ENCODE peak calls at places on chromosomes 1 and 21, in four cellular contexts. G, J, Y and P are unnamed samples.

GRCh38 chr1:81803423-81804103 is 2.8 kb downstream of the ADGRL2 start:
- DNase-seq in G (peak; percentile 6), Y (peak; percentile 15), J (peak; percentile 22), P (no peak)

GRCh38 chr1:7616953-7617352 is 154.1 kb upstream of the VAMP3 start:
- DNase-seq in J (peak; percentile 77), Y (no peak), G (no peak), P (no peak)

GRCh38 chr1:197917813-197918646 is 858 bp downstream of the LHX9 start:
- DNase-seq in Y (no peak), J (no peak), G (no peak), P (no peak)

GRCh38 chr1:45499415-45499769 is 481 bp downstream of the CCDC163 start:
- DNase-seq in G (no peak), J (no peak), Y (peak; percentile 25), P (no peak)

GRCh38 chr1:247576514-247576913 is 11.6 kb upstream of the OR2G2 start:
- DNase-seq in G (no peak), Y (no peak), J (no peak), P (no peak)

GRCh38 chr1:1434131-1434811 is 1.2 kb upstream of the VWA1 start:
- DNase-seq in Y (peak; percentile 71), G (peak; percentile 24), J (peak; percentile 86), P (no peak)

GRCh38 chr21:25307489-25307888 is 299.8 kb downstream of the MRPL39 start:
- DNase-seq in J (no peak), Y (no peak), G (no peak), P (peak; percentile 3)

GRCh38 chr1:184970691-184971161 is 3.6 kb downstream of the NIBAN1 start:
- DNase-seq in Y (no peak), G (no peak), J (no peak), P (no peak)

GRCh38 chr1:2506007-2506860 is 20.2 kb downstream of the PANK4 start:
- DNase-seq in G (no peak), J (no peak), Y (no peak), P (no peak)

GRCh38 chr1:41920658-41921057 is 1.9 kb upstream of the HIVEP3 start:
- DNase-seq in Y (no peak), G (peak; percentile 7), J (no peak), P (no peak)

GRCh38 chr1:84708031-84708430 is 17.8 kb upstream of the SSX2IP start:
- DNase-seq in J (no peak), G (no peak), Y (no peak), P (no peak)

GRCh38 chr1:1132928-1133750 is 17.2 kb upstream of the C1orf159 start:
- DNase-seq in J (peak; percentile 47), Y (peak; percentile 78), G (peak; percentile 55), P (no peak)

GRCh38 chr21:33871171-33871570 is 44.4 kb downstream of the ATP5PO start:
- DNase-seq in G (no peak), J (no peak), Y (no peak), P (no peak)

GRCh38 chr1:44801491-44802305 is 1.5 kb downstream of the PLK3 start:
- DNase-seq in G (no peak), Y (peak; percentile 49), J (peak; percentile 28), P (no peak)

GRCh38 chr1:58779059-58779754 is 4.6 kb downstream of the JUN start:
- DNase-seq in Y (no peak), G (no peak), J (no peak), P (no peak)

GRCh38 chr1:50139339-50139738 is 30.6 kb downstream of the ELAVL4 start:
- DNase-seq in Y (no peak), G (no peak), J (no peak), P (no peak)

GRCh38 chr1:22799971-22800370 is 89.3 kb downstream of the EPHB2 start:
- DNase-seq in Y (no peak), G (no peak), J (no peak), P (no peak)

GRCh38 chr1:116722016-116722838 is 32.0 kb upstream of the CD2 start:
- DNase-seq in Y (no peak), G (no peak), J (no peak), P (no peak)

GRCh38 chr1:7863756-7864328 is 11.0 kb upstream of the UTS2 start:
- DNase-seq in J (no peak), G (no peak), Y (no peak), P (no peak)

GRCh38 chr21:28419110-28419509 is 573.6 kb downstream of the LTN1 start:
- DNase-seq in Y (no peak), J (no peak), G (no peak), P (peak; percentile 56)

GRCh38 chr21:36613064-36613463 is 85.9 kb upstream of the SIM2 start:
- DNase-seq in G (no peak), J (no peak), Y (no peak), P (peak; percentile 24)

GRCh38 chr1:77585610-77586314 is 96.7 kb downstream of the ZZZ3 start:
- DNase-seq in J (no peak), G (no peak), Y (no peak), P (no peak)

GRCh38 chr1:77589231-77589630 is 93.2 kb downstream of the ZZZ3 start:
- DNase-seq in J (no peak), Y (no peak), G (no peak), P (no peak)

GRCh38 chr1:77583483-77583882 is 99.0 kb downstream of the ZZZ3 start:
- DNase-seq in J (no peak), G (no peak), Y (no peak), P (no peak)

GRCh38 chr1:77582905-77583304 is 99.6 kb downstream of the ZZZ3 start:
- DNase-seq in Y (no peak), G (no peak), J (no peak), P (no peak)

GRCh38 chr1:77584884-77585283 is 97.6 kb downstream of the ZZZ3 start:
- DNase-seq in Y (no peak), J (no peak), G (no peak), P (no peak)
- H3K27ac ChIP-seq in Y (no peak overlapping the region), J (no peak overlapping the region), G (no peak overlapping the region), P (no peak overlapping the region)

GRCh38 chr21:42406201-42406601 is 2.5 kb downstream of the UBASH3A start:
- DNase-seq in G (no peak), Y (no peak), J (no peak), P (no peak)
- H3K4me3 ChIP-seq in G (no peak overlapping the region), Y (no peak overlapping the region), J (no peak overlapping the region), P (no peak overlapping the region)

GRCh38 chr1:51566260-51566659 is 47.2 kb upstream of the EPS15 start:
- DNase-seq in Y (no peak), J (no peak), G (no peak), P (no peak)

GRCh38 chr1:51567653-51568052 is 48.6 kb upstream of the EPS15 start:
- DNase-seq in Y (no peak), J (no peak), G (peak; percentile 71), P (peak; percentile 30)

GRCh38 chr1:51561702-51562101 is 42.6 kb upstream of the EPS15 start:
- DNase-seq in Y (no peak), J (no peak), G (no peak), P (no peak)

GRCh38 chr1:51565009-51565408 is 45.9 kb upstream of the EPS15 start:
- DNase-seq in G (peak; percentile 62), J (no peak), Y (no peak), P (no peak)

GRCh38 chr1:51564124-51564523 is 45.1 kb upstream of the EPS15 start:
- DNase-seq in G (no peak), J (no peak), Y (no peak), P (no peak)
- H3K27ac ChIP-seq in G (peak overlapping the region; percentile 34), J (no peak overlapping the region), Y (no peak overlapping the region), P (no peak overlapping the region)

GRCh38 chr1:29238601-29238964 is 2.3 kb downstream of the PTPRU start:
- DNase-seq in Y (no peak), J (no peak), G (no peak), P (no peak)
- H3K4me3 ChIP-seq in Y (no peak overlapping the region), J (peak overlapping the region; percentile 63), G (peak overlapping the region; percentile 75), P (peak overlapping the region; percentile 52)

DNA sequence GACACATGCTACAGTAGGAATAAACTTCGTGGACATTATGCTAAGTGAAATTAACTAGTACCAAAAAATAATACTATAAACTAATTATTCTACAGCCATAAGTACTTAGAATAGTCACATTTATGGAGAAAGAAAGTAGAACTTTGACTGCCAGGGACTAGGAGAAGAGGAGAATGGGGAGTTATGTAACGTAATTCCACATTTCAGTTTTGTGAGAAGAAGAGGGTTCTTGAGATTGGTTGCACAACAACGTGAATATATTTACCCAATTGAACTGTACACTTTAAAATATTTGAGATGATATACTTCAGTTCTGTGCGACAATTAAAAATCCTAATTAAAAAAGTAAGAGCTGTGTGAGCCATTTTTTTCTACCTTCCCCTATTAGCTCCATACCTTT is 1412.9 kb downstream of the PLA2G4A start:
- DNase-seq in G (no peak), Y (no peak), J (no peak), P (no peak)
- H3K27ac ChIP-seq in G (no peak overlapping the region), Y (no peak overlapping the region), J (no peak overlapping the region), P (no peak overlapping the region)